ENCODE peak calls at places on chromosomes 6 and 20, in six cellular contexts. U, L, C, S, J and K are unnamed samples.

GRCh38 chr6:78599526-78599925 is 267.8 kb upstream of the IRAK1BP1 start:
- DNase-seq in U (no peak), L (peak; percentile 35), C (peak; percentile 38), S (peak; percentile 40), J (no peak), K (no peak)

GRCh38 chr20:58721951-58722371 is 29.4 kb downstream of the NPEPL1 start:
- DNase-seq in U (no peak), L (no peak), C (no peak), S (no peak), J (no peak), K (no peak)

GRCh38 chr6:25525078-25525477 is 126.9 kb upstream of the SCGN start:
- DNase-seq in U (no peak), L (no peak), C (no peak), S (no peak), J (no peak), K (no peak)

GRCh38 chr6:7053125-7053784 is 54.5 kb upstream of the RREB1 start:
- DNase-seq in U (no peak), L (no peak), C (no peak), S (no peak), J (no peak), K (no peak)

GRCh38 chr6:112018619-112019416 is 35.1 kb upstream of the CCN6 start:
- DNase-seq in U (peak; percentile 55), L (no peak), C (no peak), S (no peak), J (no peak), K (no peak)

GRCh38 chr20:63046841-63047240 is 40.1 kb upstream of the BHLHE23 start:
- DNase-seq in U (no peak), L (no peak), C (no peak), S (no peak), J (no peak), K (no peak)

GRCh38 chr20:50588034-50588736 is 78.0 kb downstream of the PTPN1 start:
- DNase-seq in U (peak; percentile 84), L (peak; percentile 39), C (peak; percentile 55), S (peak; percentile 73), J (no peak), K (peak; percentile 90)

GRCh38 chr6:118902731-118903130 is 8.8 kb downstream of the ASF1A start:
- DNase-seq in U (no peak), L (peak; percentile 65), C (no peak), S (no peak), J (no peak), K (no peak)

GRCh38 chr6:124994648-124995047 is 32.4 kb downstream of the RNF217 start:
- DNase-seq in U (no peak), L (no peak), C (no peak), S (no peak), J (no peak), K (no peak)

GRCh38 chr20:10637062-10637559 is 36.7 kb downstream of the JAG1 start:
- DNase-seq in U (no peak), L (peak; percentile 77), C (no peak), S (no peak), J (no peak), K (peak; percentile 56)

GRCh38 chr6:11318835-11319813 is 86.7 kb upstream of the NEDD9 start:
- DNase-seq in U (no peak), L (no peak), C (no peak), S (no peak), J (no peak), K (no peak)

GRCh38 chr6:30787954-30788353 is 43.6 kb upstream of the IER3 start:
- DNase-seq in U (no peak), L (no peak), C (no peak), S (no peak), J (no peak), K (no peak)

GRCh38 chr20:49593441-49594142 is 25.7 kb upstream of the PTGIS start:
- DNase-seq in U (no peak), L (no peak), C (no peak), S (no peak), J (no peak), K (no peak)

GRCh38 chr6:149324428-149324827 is 6.9 kb downstream of the TAB2 start:
- DNase-seq in U (no peak), L (no peak), C (no peak), S (no peak), J (no peak), K (no peak)